ENCODE peak calls at places on chromosomes 6 and 20, in four cellular contexts. G is pancreas; J is activated CD4-positive, alpha-beta T cell treated with anti-CD3 and anti-CD28 coated beads for 36 hours; C is NCI-H1105. Q is an unnamed sample.
A peak's percentile ranks its signal among the peaks of the same experiment; 100 is the strongest.

GRCh38 chr6:149888659-149889058 is 9.3 kb downstream of the RAET1E start:
- DNase-seq in G (no peak), J (no peak), C (no peak), Q (no peak)

GRCh38 chr6:32799740-32800139 is 17.1 kb downstream of the HLA-DOB start:
- DNase-seq in G (no peak), J (no peak), C (no peak), Q (no peak)

GRCh38 chr6:64230530-64230929 is 594.9 kb downstream of the PHF3 start:
- DNase-seq in G (no peak), J (no peak), C (no peak), Q (no peak)

GRCh38 chr6:134373966-134374365 is 56.1 kb upstream of the SGK1 start:
- DNase-seq in G (no peak), J (no peak), C (no peak), Q (no peak)

GRCh38 chr20:44052166-44052565 is 134.8 kb downstream of the JPH2 start:
- DNase-seq in G (no peak), J (no peak), C (no peak), Q (no peak)

GRCh38 chr20:1666802-1667201 is 9.2 kb upstream of the SIRPG start:
- DNase-seq in G (no peak), J (peak; percentile 46), C (no peak), Q (no peak)

GRCh38 chr6:163001341-163001740 is 273.6 kb downstream of the PACRG start:
- DNase-seq in G (no peak), J (no peak), C (no peak), Q (no peak)

GRCh38 chr6:35496851-35497570 is at the start of gene TEAD3:
- DNase-seq in G (peak; percentile 55), J (peak; percentile 70), C (peak; percentile 26), Q (peak; percentile 89)

GRCh38 chr20:3318226-3318884 is 79.4 kb upstream of the SLC4A11 start:
- DNase-seq in G (no peak), J (no peak), C (no peak), Q (no peak)

GRCh38 chr6:38018755-38019165 is 199.2 kb downstream of the ZFAND3 start:
- DNase-seq in G (no peak), J (peak; percentile 29), C (no peak), Q (peak; percentile 5)

GRCh38 chr6:166004491-166005275 is 163.0 kb downstream of the TBXT start:
- DNase-seq in G (no peak), J (no peak), C (no peak), Q (no peak)

GRCh38 chr20:1804129-1804503 is 91.1 kb upstream of the SIRPA start:
- DNase-seq in G (no peak), J (no peak), C (no peak), Q (no peak)

GRCh38 chr6:137879301-137879700 is 12.2 kb downstream of the TNFAIP3 start:
- DNase-seq in G (no peak), J (no peak), C (no peak), Q (no peak)

GRCh38 chr6:112269165-112269564 is 14.8 kb upstream of the LAMA4 start:
- DNase-seq in G (no peak), J (no peak), C (no peak), Q (no peak)

GRCh38 chr6:41502607-41503434 is 43.4 kb upstream of the FOXP4 start:
- DNase-seq in G (no peak), J (no peak), C (no peak), Q (peak; percentile 36)

GRCh38 chr6:16097382-16098171 is 31.3 kb upstream of the MYLIP start:
- DNase-seq in G (no peak), J (no peak), C (no peak), Q (no peak)

GRCh38 chr6:14228571-14228970 is 111.0 kb downstream of the CD83 start:
- DNase-seq in G (no peak), J (peak; percentile 83), C (no peak), Q (no peak)

GRCh38 chr20:52481443-52481842 is 289.9 kb upstream of the ZFP64 start:
- DNase-seq in G (no peak), J (no peak), C (no peak), Q (no peak)

GRCh38 chr20:56843386-56843785 is 214.3 kb downstream of the TFAP2C start:
- DNase-seq in G (no peak), J (no peak), C (no peak), Q (no peak)

GRCh38 chr20:58312836-58313235 is 3.3 kb downstream of the RAB22A start:
- DNase-seq in G (no peak), J (peak; percentile 55), C (no peak), Q (no peak)

GRCh38 chr6:21914121-21914973 is 320.8 kb downstream of the SOX4 start:
- DNase-seq in G (peak; percentile 70), J (peak; percentile 84), C (peak; percentile 69), Q (no peak)

Q was measured in Caco-2.